ENCODE peak calls at places on chromosomes 2 and 18, in seven cellular contexts. D is CD8-positive, alpha-beta memory T cell; H is aorta; R is body of pancreas; F is GM12878; O is adrenal gland; Q is RWPE2. K is an unnamed sample. For H3K4me1, the result is how much of the 10 kb centered on the place peaks cover.

GRCh38 chr18:48052845-48053244 is 122.4 kb upstream of the SMAD2 start:
- DNase-seq in F (no peak), R (no peak), D (no peak), H (no peak), Q (no peak), O (no peak), K (no peak)

GRCh38 chr2:100291152-100291970 is 30.9 kb downstream of the LONRF2 start:
- DNase-seq in O (peak), Q (no peak), R (peak), F (no peak), D (peak), H (peak), K (peak)

GRCh38 chr2:55954306-55955035 is 30.9 kb upstream of the EFEMP1 start:
- DNase-seq in R (peak), D (no peak), F (no peak), Q (no peak), H (no peak), O (no peak), K (no peak)

GRCh38 chr18:5584751-5585417 is 41.1 kb upstream of the EPB41L3 start:
- DNase-seq in D (no peak), H (no peak), O (no peak), R (no peak), F (no peak), Q (no peak), K (peak)

GRCh38 chr2:204763974-204764703 is 218.9 kb downstream of the PARD3B start:
- DNase-seq in R (no peak), O (no peak), Q (no peak), F (no peak), D (no peak), H (no peak), K (no peak)

GRCh38 chr2:108988796-108989713 is at the start of gene EDAR:
- DNase-seq in F (no peak), O (peak), R (peak), H (no peak), D (no peak), Q (no peak), K (peak)

GRCh38 chr2:36388472-36388871 is 32.9 kb downstream of the CRIM1 start:
- DNase-seq in H (no peak), Q (no peak), F (no peak), D (no peak), O (no peak), R (no peak), K (no peak)

GRCh38 chr2:85731606-85732005 is 22.2 kb upstream of the ATOH8 start:
- DNase-seq in D (no peak), H (no peak), Q (no peak), O (no peak), R (no peak), F (no peak), K (no peak)

GRCh38 chr2:132772344-132772743 is 102.3 kb upstream of the LYPD1 start:
- DNase-seq in R (no peak), O (no peak), F (no peak), Q (no peak), D (no peak), H (no peak), K (no peak)

GRCh38 chr2:164850235-164850634 is 8.6 kb upstream of the COBLL1 start:
- DNase-seq in R (no peak), O (no peak), F (no peak), H (no peak), D (no peak), Q (no peak), K (no peak)

GRCh38 chr2:39107724-39108273 is 13.1 kb downstream of the SOS1 start:
- DNase-seq in R (no peak), F (no peak), D (no peak), H (no peak), O (no peak), Q (no peak), K (no peak)

GRCh38 chr18:43719264-43719795 is 442.0 kb upstream of the SYT4 start:
- DNase-seq in Q (no peak), R (no peak), H (no peak), O (no peak), F (no peak), D (no peak), K (no peak)

GRCh38 chr2:66661253-66662173 is 226.6 kb downstream of the MEIS1 start:
- DNase-seq in Q (peak), D (no peak), O (no peak), H (no peak), F (no peak), R (no peak), K (no peak)

GRCh38 chr2:216918088-216918680 is 58.3 kb upstream of the TNP1 start:
- DNase-seq in F (no peak), O (peak), D (no peak), R (no peak), Q (peak), H (no peak), K (peak)

GRCh38 chr2:42639340-42640077 is 71.1 kb downstream of the MTA3 start:
- DNase-seq in Q (no peak), R (no peak), H (no peak), O (no peak), D (no peak), F (no peak), K (no peak)

GRCh38 chr2:38466849-38467767 is 90.0 kb upstream of the ATL2 start:
- DNase-seq in O (no peak), Q (no peak), H (no peak), D (no peak), R (no peak), F (no peak), K (no peak)

GRCh38 chr2:196130039-196130825 is 41.1 kb downstream of the STK17B start:
- DNase-seq in F (no peak), R (no peak), D (no peak), O (no peak), H (no peak), Q (no peak), K (no peak)

GRCh38 chr18:58490238-58490637 is 138.7 kb downstream of the ALPK2 start:
- DNase-seq in Q (no peak), H (no peak), F (no peak), R (no peak), O (no peak), D (no peak), K (no peak)

GRCh38 chr2:101692037-101692436 is 5.5 kb upstream of the MAP4K4 start:
- DNase-seq in F (no peak), R (no peak), O (no peak), D (no peak), Q (no peak), H (no peak), K (no peak)

GRCh38 chr2:11343626-11344341 is 652 bp downstream of the ROCK2 start:
- DNase-seq in H (peak), O (peak), Q (no peak), R (peak), F (no peak), D (peak), K (peak)

GRCh38 chr2:41319437-41319836 is 728.4 kb upstream of the PKDCC start:
- DNase-seq in Q (no peak), D (no peak), R (no peak), O (no peak), F (no peak), H (no peak), K (no peak)

GRCh38 chr2:150188177-150188576 is 299.3 kb downstream of the RND3 start:
- DNase-seq in D (no peak), R (no peak), F (no peak), Q (no peak), H (no peak), O (no peak), K (no peak)

GRCh38 chr18:46344416-46345180 is 240.4 kb downstream of the HAUS1 start:
- DNase-seq in F (no peak), Q (no peak), R (no peak), O (no peak), H (no peak), D (peak), K (no peak)

GRCh38 chr2:105629634-105630033 is 115.1 kb upstream of the NCK2 start:
- DNase-seq in H (no peak), F (no peak), O (no peak), D (no peak), Q (no peak), R (no peak), K (no peak)

GRCh38 chr2:105634198-105634597 is 110.5 kb upstream of the NCK2 start:
- DNase-seq in D (no peak), R (no peak), Q (no peak), O (no peak), H (no peak), F (no peak), K (no peak)

GRCh38 chr2:105626391-105626990 is 118.2 kb upstream of the NCK2 start:
- DNase-seq in F (no peak), D (no peak), Q (no peak), R (no peak), H (no peak), O (no peak), K (no peak)

GRCh38 chr2:105627530-105627929 is 117.2 kb upstream of the NCK2 start:
- DNase-seq in F (no peak), R (no peak), Q (no peak), H (no peak), O (no peak), D (no peak), K (no peak)

DNA sequence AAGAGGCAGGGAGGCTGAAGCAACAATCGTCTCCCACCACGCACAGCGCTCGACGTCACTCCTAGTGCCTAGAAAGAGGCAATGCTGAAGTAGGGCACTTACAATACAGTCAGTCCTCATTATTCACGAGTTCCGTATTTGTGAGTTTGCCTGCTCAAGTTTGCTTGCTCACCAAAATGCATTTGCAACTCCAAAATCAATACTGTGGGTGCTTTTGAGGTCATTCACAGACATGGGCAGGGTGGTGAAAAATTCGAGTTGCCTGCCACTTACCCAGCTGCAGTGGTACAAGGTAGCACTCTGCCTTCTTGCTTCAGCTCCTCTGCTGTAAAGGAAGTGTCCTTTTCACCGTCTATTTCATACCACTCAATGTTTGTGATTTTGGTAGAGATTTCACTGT is 113.7 kb upstream of the NCK2 start:
- DNase-seq in R (no peak), Q (no peak), D (no peak), F (no peak), H (no peak), O (no peak), K (no peak)
- H3K27ac ChIP-seq in R (no peak), Q (no peak), D (no peak), F (no peak), H (no peak), O (no peak), K (no peak)

GRCh38 chr2:1696472-1696871 is 47.8 kb downstream of the PXDN start:
- DNase-seq in R (no peak), F (no peak), Q (no peak), D (no peak), O (no peak), H (no peak), K (no peak)
- H3K4me1 ChIP-seq in R (under half), F (under half), Q (under half), D (under half), O (under half), H (under half), K (under half)

DNA sequence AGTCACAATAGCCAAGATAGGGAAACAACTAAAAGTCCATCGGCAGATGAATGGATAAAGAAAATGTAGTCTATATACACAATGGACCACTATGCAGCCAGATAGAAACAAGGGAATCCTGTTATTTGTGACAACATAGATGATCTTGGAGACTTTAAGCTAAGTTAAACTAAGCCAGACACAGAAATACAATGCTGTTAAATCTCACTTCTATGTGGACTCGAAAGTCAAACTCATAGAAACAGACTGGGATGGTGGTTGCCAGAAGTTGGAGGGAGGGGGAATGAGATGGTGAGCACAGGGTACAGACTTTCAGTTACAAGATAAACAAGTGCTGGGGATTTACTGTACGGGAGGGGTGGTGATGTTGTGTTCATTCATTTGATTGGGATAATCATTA is 5.4 kb upstream of the CNDP1 start:
- DNase-seq in O (no peak), H (no peak), Q (no peak), R (no peak), F (no peak), D (no peak), K (no peak)
- H3K27ac ChIP-seq in O (no peak), H (no peak), Q (no peak), R (no peak), F (no peak), D (no peak), K (no peak)

DNA sequence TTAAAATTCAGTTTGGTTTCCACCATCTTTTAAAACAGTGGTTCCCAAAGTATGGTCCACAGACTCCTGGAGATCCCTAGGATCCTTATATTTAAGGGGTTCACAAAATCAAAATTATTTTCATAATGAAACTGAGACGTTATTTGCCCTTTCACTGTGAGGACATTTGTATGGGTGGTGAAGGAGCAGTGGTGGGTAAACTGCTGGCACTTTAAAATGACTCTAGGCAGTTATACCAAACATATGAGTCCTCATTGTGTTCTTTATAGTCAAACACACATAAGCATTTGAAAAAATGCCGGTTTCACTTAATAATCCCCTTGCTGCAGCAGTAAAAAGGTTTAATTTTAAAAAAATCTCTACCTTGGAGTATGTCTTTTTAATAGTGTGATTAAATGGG is 7.2 kb downstream of the SMAD4 start:
- DNase-seq in H (no peak), O (no peak), R (no peak), F (no peak), D (no peak), Q (no peak), K (no peak)
- H3K4me1 ChIP-seq in H (under half), O (under half), R (half or more), F (under half), D (half or more), Q (under half), K (under half)

GRCh38 chr2:176101216-176101845 is 1.7 kb downstream of the HOXD12 start:
- DNase-seq in Q (no peak), R (no peak), D (no peak), O (no peak), H (no peak), F (no peak), K (no peak)

GRCh38 chr2:176102309-176102866 is 2.8 kb downstream of the HOXD12 start:
- DNase-seq in F (no peak), D (no peak), H (no peak), R (no peak), Q (no peak), O (no peak), K (no peak)

GRCh38 chr2:176100547-176101140 is 1.0 kb downstream of the HOXD12 start:
- DNase-seq in O (no peak), D (no peak), H (peak), Q (no peak), F (no peak), R (no peak), K (no peak)

GRCh38 chr2:176099737-176100546 is at the start of gene HOXD12:
- DNase-seq in R (no peak), F (no peak), D (peak), O (no peak), Q (no peak), H (peak), K (no peak)

DNA sequence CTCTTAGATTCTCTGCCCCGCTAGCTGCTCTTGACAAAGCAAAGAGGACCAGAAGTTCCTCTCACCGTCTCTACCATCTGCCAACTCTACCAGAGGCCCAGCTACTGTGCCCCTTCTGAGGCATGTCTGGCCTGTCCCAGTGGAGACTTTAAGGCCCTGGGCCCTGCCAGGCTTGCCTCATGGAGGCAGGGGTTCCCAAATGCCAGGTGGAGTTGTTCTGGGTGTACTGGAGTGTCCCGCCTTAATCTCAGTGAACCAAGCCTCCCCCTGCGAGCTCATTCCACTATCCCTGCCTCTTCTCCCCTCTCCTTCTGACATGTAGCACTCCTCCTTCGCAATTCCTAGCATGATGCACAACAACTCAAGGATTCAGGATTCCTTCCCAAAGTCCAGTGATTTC is 2.3 kb downstream of the HOXD12 start:
- DNase-seq in Q (no peak), O (no peak), F (no peak), D (peak), R (no peak), H (peak), K (no peak)
- H3K27ac ChIP-seq in Q (no peak), O (no peak), F (no peak), D (no peak), R (no peak), H (no peak), K (no peak)